ENCODE peak calls at places on chromosomes 3 and 15, in six cellular contexts. One of them, this sample, is unnamed.

GRCh38 chr15:83657549-83657948 is 3.6 kb downstream of the ADAMTSL3 start:
- DNase-seq in fibroblast of pulmonary artery: no peak
- DNase-seq in left ventricle myocardium superior: no peak
- DNase-seq in naive thymus-derived CD8-positive, alpha-beta T cell: no peak
- DNase-seq in AG09309: no peak
- DNase-seq in cardiac fibroblast: no peak
- DNase-seq in this sample: no peak

GRCh38 chr3:67362686-67363085 is 291.7 kb downstream of the SUCLG2 start:
- DNase-seq in naive thymus-derived CD8-positive, alpha-beta T cell: no peak
- DNase-seq in AG09309: no peak
- DNase-seq in left ventricle myocardium superior: no peak
- DNase-seq in fibroblast of pulmonary artery: peak; percentile 25
- DNase-seq in cardiac fibroblast: no peak
- DNase-seq in this sample: no peak

GRCh38 chr15:77759896-77760592 is 127.3 kb upstream of the LINGO1 start:
- DNase-seq in left ventricle myocardium superior: no peak
- DNase-seq in AG09309: no peak
- DNase-seq in naive thymus-derived CD8-positive, alpha-beta T cell: no peak
- DNase-seq in cardiac fibroblast: no peak
- DNase-seq in fibroblast of pulmonary artery: no peak
- DNase-seq in this sample: no peak

GRCh38 chr3:15436246-15436645 is 8.8 kb downstream of the EAF1 start:
- DNase-seq in cardiac fibroblast: no peak
- DNase-seq in fibroblast of pulmonary artery: no peak
- DNase-seq in left ventricle myocardium superior: no peak
- DNase-seq in naive thymus-derived CD8-positive, alpha-beta T cell: no peak
- DNase-seq in AG09309: no peak
- DNase-seq in this sample: no peak

GRCh38 chr15:100930306-100930848 is 11.2 kb downstream of the LRRK1 start:
- DNase-seq in left ventricle myocardium superior: no peak
- DNase-seq in cardiac fibroblast: no peak
- DNase-seq in AG09309: no peak
- DNase-seq in naive thymus-derived CD8-positive, alpha-beta T cell: no peak
- DNase-seq in fibroblast of pulmonary artery: no peak
- DNase-seq in this sample: no peak

GRCh38 chr3:38755130-38755529 is 60.9 kb downstream of the SCN10A start:
- DNase-seq in cardiac fibroblast: peak; percentile 3
- DNase-seq in AG09309: no peak
- DNase-seq in naive thymus-derived CD8-positive, alpha-beta T cell: no peak
- DNase-seq in fibroblast of pulmonary artery: peak; percentile 18
- DNase-seq in left ventricle myocardium superior: no peak
- DNase-seq in this sample: no peak

GRCh38 chr3:123883656-123884257 is 375 bp downstream of the MYLK start:
- DNase-seq in cardiac fibroblast: no peak
- DNase-seq in AG09309: no peak
- DNase-seq in naive thymus-derived CD8-positive, alpha-beta T cell: no peak
- DNase-seq in fibroblast of pulmonary artery: no peak
- DNase-seq in left ventricle myocardium superior: peak; percentile 34
- DNase-seq in this sample: no peak

GRCh38 chr3:82496890-82497560 is 735.6 kb upstream of the GBE1 start:
- DNase-seq in naive thymus-derived CD8-positive, alpha-beta T cell: no peak
- DNase-seq in left ventricle myocardium superior: no peak
- DNase-seq in cardiac fibroblast: no peak
- DNase-seq in fibroblast of pulmonary artery: no peak
- DNase-seq in AG09309: no peak
- DNase-seq in this sample: no peak

GRCh38 chr3:34212671-34213070 is 414.2 kb downstream of the PDCD6IP start:
- DNase-seq in AG09309: peak; percentile 8
- DNase-seq in naive thymus-derived CD8-positive, alpha-beta T cell: no peak
- DNase-seq in left ventricle myocardium superior: no peak
- DNase-seq in cardiac fibroblast: peak; percentile 52
- DNase-seq in fibroblast of pulmonary artery: peak; percentile 83
- DNase-seq in this sample: no peak

GRCh38 chr3:63519426-63519825 is 133.0 kb upstream of the SNTN start:
- DNase-seq in naive thymus-derived CD8-positive, alpha-beta T cell: no peak
- DNase-seq in AG09309: no peak
- DNase-seq in left ventricle myocardium superior: no peak
- DNase-seq in cardiac fibroblast: no peak
- DNase-seq in fibroblast of pulmonary artery: peak; percentile 6
- DNase-seq in this sample: no peak

GRCh38 chr15:64634576-64635485 is 140.6 kb downstream of the RBPMS2 start:
- DNase-seq in fibroblast of pulmonary artery: peak; percentile 51
- DNase-seq in naive thymus-derived CD8-positive, alpha-beta T cell: peak; percentile 44
- DNase-seq in left ventricle myocardium superior: no peak
- DNase-seq in cardiac fibroblast: peak; percentile 51
- DNase-seq in AG09309: no peak
- DNase-seq in this sample: no peak

GRCh38 chr15:98160236-98160635 is 199.7 kb downstream of the ARRDC4 start:
- DNase-seq in cardiac fibroblast: no peak
- DNase-seq in left ventricle myocardium superior: no peak
- DNase-seq in naive thymus-derived CD8-positive, alpha-beta T cell: peak; percentile 59
- DNase-seq in AG09309: no peak
- DNase-seq in fibroblast of pulmonary artery: no peak
- DNase-seq in this sample: no peak

GRCh38 chr3:142808103-142808917 is 80.6 kb downstream of the PCOLCE2 start:
- DNase-seq in naive thymus-derived CD8-positive, alpha-beta T cell: no peak
- DNase-seq in left ventricle myocardium superior: no peak
- DNase-seq in fibroblast of pulmonary artery: peak; percentile 72
- DNase-seq in cardiac fibroblast: peak; percentile 55
- DNase-seq in AG09309: peak; percentile 49
- DNase-seq in this sample: no peak

GRCh38 chr3:64627471-64628321 is 60.1 kb downstream of the ADAMTS9 start:
- DNase-seq in left ventricle myocardium superior: no peak
- DNase-seq in naive thymus-derived CD8-positive, alpha-beta T cell: no peak
- DNase-seq in AG09309: no peak
- DNase-seq in cardiac fibroblast: no peak
- DNase-seq in fibroblast of pulmonary artery: no peak
- DNase-seq in this sample: no peak

GRCh38 chr3:4392992-4393391 is 74.1 kb downstream of the SUMF1 start:
- DNase-seq in left ventricle myocardium superior: no peak
- DNase-seq in naive thymus-derived CD8-positive, alpha-beta T cell: no peak
- DNase-seq in fibroblast of pulmonary artery: no peak
- DNase-seq in AG09309: no peak
- DNase-seq in cardiac fibroblast: no peak
- DNase-seq in this sample: no peak

GRCh38 chr3:74824366-74824765 is 209.9 kb upstream of the CNTN3 start:
- DNase-seq in naive thymus-derived CD8-positive, alpha-beta T cell: no peak
- DNase-seq in AG09309: no peak
- DNase-seq in fibroblast of pulmonary artery: no peak
- DNase-seq in left ventricle myocardium superior: no peak
- DNase-seq in cardiac fibroblast: no peak
- DNase-seq in this sample: no peak

GRCh38 chr3:50338989-50339388 is 1.6 kb downstream of the RASSF1 start:
- DNase-seq in cardiac fibroblast: no peak
- DNase-seq in naive thymus-derived CD8-positive, alpha-beta T cell: no peak
- DNase-seq in fibroblast of pulmonary artery: no peak
- DNase-seq in AG09309: no peak
- DNase-seq in left ventricle myocardium superior: no peak
- DNase-seq in this sample: no peak

GRCh38 chr15:63901912-63902670 is 68.3 kb upstream of the HERC1 start:
- DNase-seq in AG09309: no peak
- DNase-seq in naive thymus-derived CD8-positive, alpha-beta T cell: no peak
- DNase-seq in fibroblast of pulmonary artery: no peak
- DNase-seq in cardiac fibroblast: peak; percentile 15
- DNase-seq in left ventricle myocardium superior: no peak
- DNase-seq in this sample: no peak

GRCh38 chr15:68365140-68365745 is 66.7 kb downstream of the ITGA11 start:
- DNase-seq in cardiac fibroblast: peak; percentile 72
- DNase-seq in AG09309: no peak
- DNase-seq in naive thymus-derived CD8-positive, alpha-beta T cell: no peak
- DNase-seq in fibroblast of pulmonary artery: peak; percentile 69
- DNase-seq in left ventricle myocardium superior: peak; percentile 62
- DNase-seq in this sample: peak; percentile 52

GRCh38 chr3:40226636-40227035 is 82.9 kb upstream of the EIF1B start:
- DNase-seq in left ventricle myocardium superior: no peak
- DNase-seq in AG09309: no peak
- DNase-seq in fibroblast of pulmonary artery: no peak
- DNase-seq in cardiac fibroblast: no peak
- DNase-seq in naive thymus-derived CD8-positive, alpha-beta T cell: no peak
- DNase-seq in this sample: no peak

GRCh38 chr3:16550305-16550675 is 36.8 kb upstream of the RFTN1 start:
- DNase-seq in AG09309: no peak
- DNase-seq in cardiac fibroblast: no peak
- DNase-seq in naive thymus-derived CD8-positive, alpha-beta T cell: no peak
- DNase-seq in left ventricle myocardium superior: no peak
- DNase-seq in fibroblast of pulmonary artery: no peak
- DNase-seq in this sample: no peak

GRCh38 chr3:100087203-100087602 is 27.1 kb downstream of the FILIP1L start:
- DNase-seq in left ventricle myocardium superior: no peak
- DNase-seq in AG09309: no peak
- DNase-seq in naive thymus-derived CD8-positive, alpha-beta T cell: no peak
- DNase-seq in fibroblast of pulmonary artery: peak; percentile 60
- DNase-seq in cardiac fibroblast: peak; percentile 49
- DNase-seq in this sample: no peak

GRCh38 chr3:55244247-55244646 is 242.9 kb downstream of the WNT5A start:
- DNase-seq in fibroblast of pulmonary artery: no peak
- DNase-seq in naive thymus-derived CD8-positive, alpha-beta T cell: no peak
- DNase-seq in left ventricle myocardium superior: no peak
- DNase-seq in cardiac fibroblast: no peak
- DNase-seq in AG09309: no peak
- DNase-seq in this sample: no peak

GRCh38 chr3:113271594-113272368 is 60.4 kb downstream of the BOC start:
- DNase-seq in left ventricle myocardium superior: no peak
- DNase-seq in naive thymus-derived CD8-positive, alpha-beta T cell: no peak
- DNase-seq in fibroblast of pulmonary artery: no peak
- DNase-seq in AG09309: no peak
- DNase-seq in cardiac fibroblast: no peak
- DNase-seq in this sample: no peak

GRCh38 chr3:60998855-60999254 is 252.4 kb downstream of the FHIT start:
- DNase-seq in naive thymus-derived CD8-positive, alpha-beta T cell: no peak
- DNase-seq in fibroblast of pulmonary artery: no peak
- DNase-seq in AG09309: no peak
- DNase-seq in left ventricle myocardium superior: no peak
- DNase-seq in cardiac fibroblast: no peak
- DNase-seq in this sample: no peak